ENCODE peak calls at places on chromosome 5, in eight cellular contexts. U is nephron progenitor cell, N is uterus, J is GM13976, A is fibroblast of mammary gland, R is dermis blood vessel endothelial cell, W is AG08395, G is EL. O is an unnamed sample.

GRCh38 chr5:57298985-57299491 is 125.2 kb downstream of the GPBP1 start:
- DNase-seq in U (peak), R (peak), W (peak), A (peak), N (peak), J (peak), G (peak), O (peak)

GRCh38 chr5:148005788-148006520 is 57.8 kb upstream of the SPINK5 start:
- DNase-seq in W (no peak), A (peak), R (peak), G (peak), J (no peak), N (no peak), U (peak), O (peak)

GRCh38 chr5:151523335-151523734 is 67.8 kb downstream of the FAT2 start:
- DNase-seq in A (peak), G (peak), N (no peak), R (peak), U (peak), J (peak), W (peak), O (peak)

GRCh38 chr5:103307470-103307869 is 48.9 kb downstream of the MACIR start:
- DNase-seq in R (no peak), U (no peak), J (no peak), N (no peak), G (no peak), W (no peak), A (no peak), O (no peak)

GRCh38 chr5:10023494-10023893 is 226.2 kb downstream of the ATPSCKMT start:
- DNase-seq in W (no peak), U (no peak), N (no peak), J (no peak), G (no peak), R (no peak), A (no peak), O (no peak)

GRCh38 chr5:62134811-62135210 is 171.2 kb upstream of the KIF2A start:
- DNase-seq in U (no peak), R (no peak), W (no peak), N (no peak), J (no peak), G (peak), A (no peak), O (no peak)

GRCh38 chr5:152142845-152143469 is 218.3 kb upstream of the GLRA1 start:
- DNase-seq in G (peak), J (peak), N (peak), R (peak), A (peak), U (peak), W (peak), O (peak)

GRCh38 chr5:126354012-126354856 is 69.0 kb upstream of the GRAMD2B start:
- DNase-seq in R (peak), J (peak), W (peak), N (no peak), A (peak), G (peak), U (no peak), O (peak)

GRCh38 chr5:168691891-168692290 is 112.7 kb upstream of the PANK3 start:
- DNase-seq in A (no peak), J (no peak), U (no peak), R (no peak), W (no peak), G (no peak), N (no peak), O (no peak)

GRCh38 chr5:140261403-140262171 is 41.3 kb downstream of the PFDN1 start:
- DNase-seq in J (no peak), U (no peak), W (peak), G (peak), R (peak), A (peak), N (peak), O (peak)

GRCh38 chr5:98514106-98514665 is 259.3 kb upstream of the RGMB start:
- DNase-seq in U (no peak), A (peak), G (peak), R (no peak), N (no peak), W (no peak), J (no peak), O (peak)

GRCh38 chr5:98769256-98770157 is 4.0 kb upstream of the RGMB start:
- DNase-seq in N (peak), R (peak), U (peak), J (peak), G (peak), W (no peak), A (peak), O (peak)

GRCh38 chr5:108557686-108558085 is 175.8 kb upstream of the FBXL17 start:
- DNase-seq in J (no peak), N (no peak), R (no peak), A (peak), U (no peak), G (no peak), W (no peak), O (no peak)

GRCh38 chr5:10671041-10672008 is 89.7 kb downstream of the DAP start:
- DNase-seq in G (no peak), A (no peak), R (no peak), J (no peak), U (no peak), W (peak), N (no peak), O (no peak)

GRCh38 chr5:139272471-139273321 is 20.8 kb upstream of the MATR3 start:
- DNase-seq in W (peak), N (no peak), J (no peak), U (no peak), R (no peak), A (peak), G (peak), O (peak)

GRCh38 chr5:68116868-68117411 is 98.6 kb upstream of the PIK3R1 start:
- DNase-seq in R (no peak), A (no peak), G (no peak), J (no peak), W (no peak), U (no peak), N (no peak), O (no peak)

GRCh38 chr5:65696892-65697291 is 25.0 kb downstream of the SGTB start:
- DNase-seq in A (no peak), J (no peak), G (no peak), R (no peak), N (no peak), W (no peak), U (no peak), O (no peak)

GRCh38 chr5:116441223-116441622 is 133.4 kb downstream of the SEMA6A start:
- DNase-seq in R (no peak), U (no peak), N (no peak), G (no peak), J (no peak), W (no peak), A (no peak), O (no peak)

GRCh38 chr5:73774924-73775323 is 148.9 kb downstream of the ARHGEF28 start:
- DNase-seq in R (peak), G (no peak), N (no peak), A (no peak), J (no peak), U (no peak), W (no peak), O (no peak)